ENCODE peak calls at places on chromosomes 12 and 14, in six cellular contexts. C, I, V, Z, D and R are unnamed samples.

GRCh38 chr14:54572316-54572715 is 5.4 kb downstream of the SAMD4A start:
- DNase-seq in C (peak), I (peak), V (no peak), Z (no peak), D (peak), R (no peak)

GRCh38 chr12:107320031-107320928 is 226.9 kb upstream of the CRY1 start:
- DNase-seq in C (peak), I (peak), V (peak), Z (peak), D (peak), R (peak)

GRCh38 chr12:116172224-116172849 is 105.2 kb downstream of the MED13L start:
- DNase-seq in C (no peak), I (peak), V (no peak), Z (no peak), D (no peak), R (peak)

GRCh38 chr12:132153501-132154340 is 9.5 kb downstream of the NOC4L start:
- DNase-seq in C (peak), I (peak), V (no peak), Z (peak), D (peak), R (peak)

GRCh38 chr14:87522575-87522974 is 470.4 kb downstream of the GALC start:
- DNase-seq in C (no peak), I (no peak), V (no peak), Z (no peak), D (no peak), R (no peak)

GRCh38 chr12:123109319-123109772 is 41.5 kb downstream of the PITPNM2 start:
- DNase-seq in C (no peak), I (no peak), V (no peak), Z (no peak), D (no peak), R (no peak)

GRCh38 chr14:104879983-104880565 is 15.0 kb downstream of the CEP170B start:
- DNase-seq in C (no peak), I (no peak), V (no peak), Z (no peak), D (no peak), R (no peak)

GRCh38 chr14:91873476-91874265 is 6.3 kb upstream of the TC2N start:
- DNase-seq in C (peak), I (no peak), V (no peak), Z (peak), D (no peak), R (no peak)

GRCh38 chr14:23361320-23361719 is 3.7 kb downstream of the EFS start:
- DNase-seq in C (no peak), I (peak), V (no peak), Z (peak), D (no peak), R (no peak)

GRCh38 chr12:27864521-27864920 is 84.5 kb upstream of the MANSC4 start:
- DNase-seq in C (peak), I (peak), V (no peak), Z (peak), D (no peak), R (no peak)

GRCh38 chr14:22319526-22320352 is 269.3 kb downstream of the DAD1 start:
- DNase-seq in C (peak), I (peak), V (no peak), Z (peak), D (peak), R (peak)

GRCh38 chr14:104240426-104241157 is 102.2 kb downstream of the KIF26A start:
- DNase-seq in C (no peak), I (no peak), V (no peak), Z (no peak), D (no peak), R (no peak)

GRCh38 chr12:2834581-2835491 is at the start of gene NRIP2:
- DNase-seq in C (no peak), I (peak), V (no peak), Z (peak), D (no peak), R (no peak)

GRCh38 chr14:87888136-87888999 is 104.6 kb downstream of the GALC start:
- DNase-seq in C (peak), I (peak), V (no peak), Z (no peak), D (peak), R (no peak)

GRCh38 chr12:112340983-112341840 is 41.0 kb downstream of the HECTD4 start:
- DNase-seq in C (peak), I (no peak), V (no peak), Z (no peak), D (no peak), R (no peak)

GRCh38 chr14:56061051-56061450 is 57.2 kb upstream of the PELI2 start:
- DNase-seq in C (no peak), I (no peak), V (no peak), Z (no peak), D (no peak), R (no peak)

GRCh38 chr12:89156324-89156723 is 196.0 kb downstream of the DUSP6 start:
- DNase-seq in C (no peak), I (peak), V (no peak), Z (peak), D (no peak), R (no peak)

GRCh38 chr14:106737025-106737424 is 1210.6 kb downstream of the TMEM121 start:
- DNase-seq in C (no peak), I (no peak), V (no peak), Z (no peak), D (no peak), R (no peak)

GRCh38 chr12:55938826-55939501 is 8.0 kb downstream of the DGKA start:
- DNase-seq in C (no peak), I (peak), V (no peak), Z (no peak), D (no peak), R (no peak)

GRCh38 chr12:114694436-114695304 is 10.7 kb upstream of the TBX3 start:
- DNase-seq in C (no peak), I (no peak), V (no peak), Z (no peak), D (no peak), R (no peak)
- TF ChIP-seq EZH2 in C (no peak), I (no peak), V (no peak), Z (no peak), D (no peak), R (no peak)

DNA sequence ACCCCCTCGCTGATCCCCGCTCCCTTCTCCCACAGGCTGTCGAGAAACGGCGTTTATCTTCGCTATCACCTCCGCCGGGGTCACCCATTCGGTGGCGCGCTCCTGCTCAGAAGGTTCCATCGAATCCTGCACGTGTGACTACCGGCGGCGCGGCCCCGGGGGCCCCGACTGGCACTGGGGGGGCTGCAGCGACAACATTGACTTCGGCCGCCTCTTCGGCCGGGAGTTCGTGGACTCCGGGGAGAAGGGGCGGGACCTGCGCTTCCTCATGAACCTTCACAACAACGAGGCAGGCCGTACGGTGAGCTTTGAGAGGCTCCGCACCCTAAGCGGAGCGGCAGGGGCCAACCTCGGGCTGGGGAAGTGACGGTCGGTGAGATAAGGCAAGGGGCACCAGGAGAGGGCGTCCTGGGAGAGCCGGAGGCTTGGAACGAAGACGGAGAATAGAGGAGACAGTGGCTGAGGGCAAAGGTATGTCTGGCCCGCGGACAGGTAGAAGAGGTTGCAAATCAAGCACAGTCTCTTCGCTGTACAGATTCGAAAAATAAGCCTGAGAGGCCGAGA is 2.3 kb downstream of the WNT1 start:
- DNase-seq in C (peak), I (no peak), V (no peak), Z (no peak), D (no peak), R (peak)
- TF ChIP-seq EZH2 in C (no peak), I (peak), V (no peak), Z (peak), D (no peak), R (no peak)

DNA sequence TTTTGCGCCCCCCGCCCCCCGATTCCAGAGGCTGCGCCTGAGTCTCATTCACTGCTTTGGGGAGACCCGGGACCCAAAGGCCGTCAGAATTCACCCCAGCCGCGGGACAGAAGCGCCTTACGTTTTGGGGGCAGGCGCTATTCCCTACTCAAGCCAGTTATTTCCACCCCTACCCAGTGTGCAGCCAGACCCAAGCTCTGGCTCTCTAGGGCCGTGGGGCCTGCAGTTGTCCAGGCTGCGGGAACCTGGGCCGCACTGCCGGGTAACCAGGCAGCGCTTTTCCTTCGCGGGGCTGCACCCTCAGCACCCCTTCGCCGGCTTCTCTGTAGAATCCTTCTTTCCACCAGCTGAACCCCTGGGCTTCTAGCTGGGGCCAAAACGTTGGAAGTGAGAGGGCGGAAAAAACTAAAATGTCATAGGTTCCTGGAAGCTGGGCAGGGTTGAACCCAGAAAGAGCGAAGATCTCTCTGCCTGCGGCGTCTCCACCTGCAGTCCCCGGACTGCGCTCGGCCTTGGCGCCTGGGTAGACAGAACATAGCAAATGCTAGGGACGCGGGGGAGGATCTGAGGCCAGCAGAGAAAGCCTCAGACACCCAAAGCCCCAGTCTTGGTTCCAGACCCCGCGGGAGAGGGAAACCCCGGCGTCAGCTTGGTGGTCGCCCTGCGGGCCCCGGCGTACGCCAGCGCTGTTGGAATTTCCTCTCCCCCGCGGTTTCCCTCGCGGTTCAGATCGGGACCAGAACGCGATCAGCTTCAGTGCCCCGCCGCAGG is 18.4 kb downstream of the TBX3 start:
- DNase-seq in C (peak), I (no peak), V (no peak), Z (no peak), D (no peak), R (no peak)
- TF ChIP-seq EZH2 in C (no peak), I (no peak), V (no peak), Z (no peak), D (no peak), R (no peak)

GRCh38 chr12:54129028-54129903 is 59.5 kb downstream of the SMUG1 start:
- DNase-seq in C (no peak), I (no peak), V (no peak), Z (no peak), D (no peak), R (no peak)
- TF ChIP-seq EZH2 in C (no peak), I (no peak), V (no peak), Z (no peak), D (no peak), R (no peak)

GRCh38 chr14:70810621-70811020 is 1.3 kb upstream of the MAP3K9 start:
- DNase-seq in C (no peak), I (no peak), V (no peak), Z (no peak), D (no peak), R (no peak)

GRCh38 chr14:70808402-70809237 is 693 bp downstream of the MAP3K9 start:
- DNase-seq in C (no peak), I (peak), V (no peak), Z (peak), D (no peak), R (peak)

GRCh38 chr14:70808023-70808401 is 1.3 kb downstream of the MAP3K9 start:
- DNase-seq in C (peak), I (no peak), V (no peak), Z (peak), D (peak), R (peak)

GRCh38 chr14:70811065-70811464 is 1.8 kb upstream of the MAP3K9 start:
- DNase-seq in C (peak), I (no peak), V (no peak), Z (no peak), D (no peak), R (no peak)

DNA sequence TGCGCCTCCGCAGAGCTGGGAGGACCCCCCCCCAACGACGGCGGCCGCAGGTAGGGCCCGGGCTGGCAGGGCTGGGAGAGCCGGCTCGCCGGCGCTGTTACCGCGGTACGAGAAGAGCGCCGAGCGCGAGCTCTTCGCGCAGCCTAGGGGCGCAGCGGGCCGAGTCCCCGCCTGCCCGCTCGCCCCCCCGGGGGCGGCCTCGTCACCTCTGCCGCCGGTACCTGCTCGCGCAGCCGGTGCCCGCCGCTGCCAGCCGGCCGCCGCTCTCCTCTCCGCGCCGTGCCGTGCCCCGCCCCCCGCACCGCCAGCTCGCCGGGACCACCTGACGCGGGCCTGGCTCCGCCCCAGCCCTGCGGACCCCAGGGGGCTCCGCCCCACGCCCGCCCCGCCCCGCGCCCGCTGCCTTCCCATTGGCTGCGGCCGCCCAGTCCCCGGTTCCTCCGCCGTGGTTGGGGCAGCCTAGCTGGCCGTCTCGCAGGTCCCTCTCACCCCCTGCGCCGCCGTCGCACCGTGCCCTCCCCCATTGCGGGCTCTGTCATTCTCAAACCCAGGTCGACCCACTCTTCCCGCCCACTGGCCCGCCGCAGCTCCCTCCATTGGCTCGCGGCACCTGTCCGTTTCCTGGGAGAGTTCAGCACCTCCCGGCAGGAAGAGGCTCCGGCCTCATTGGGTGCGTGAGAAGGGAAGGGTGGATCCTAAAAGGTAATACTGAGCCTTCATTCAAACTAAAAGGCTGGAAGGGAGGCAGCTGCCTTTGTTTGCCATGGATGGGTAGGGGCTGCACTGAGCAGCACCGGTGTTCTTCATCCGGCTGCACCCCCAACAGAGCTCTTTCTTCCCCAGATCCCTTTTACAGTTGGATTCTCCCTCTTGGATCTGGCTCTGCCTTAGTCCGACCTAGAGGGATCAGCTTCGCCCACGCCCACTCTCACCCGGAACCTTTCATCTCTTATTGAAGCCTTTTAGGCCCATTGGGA is at the start of gene MAP3K9:
- DNase-seq in C (peak), I (peak), V (peak), Z (peak), D (peak), R (peak)
- TF ChIP-seq EZH2 in C (no peak), I (no peak), V (no peak), Z (peak), D (no peak), R (no peak)

GRCh38 chr12:53973093-53974042 is at the start of gene HOXC11:
- DNase-seq in C (peak), I (peak), V (no peak), Z (no peak), D (no peak), R (peak)

GRCh38 chr12:53972152-53972702 is 699 bp upstream of the HOXC11 start:
- DNase-seq in C (peak), I (peak), V (no peak), Z (no peak), D (no peak), R (peak)

GRCh38 chr12:53971129-53971528 is 1.8 kb upstream of the HOXC11 start:
- DNase-seq in C (no peak), I (no peak), V (no peak), Z (no peak), D (no peak), R (no peak)

GRCh38 chr12:53971686-53972085 is 1.2 kb upstream of the HOXC11 start:
- DNase-seq in C (no peak), I (no peak), V (no peak), Z (no peak), D (no peak), R (no peak)

GRCh38 chr12:53972722-53973092 is 219 bp upstream of the HOXC11 start:
- DNase-seq in C (no peak), I (no peak), V (no peak), Z (no peak), D (no peak), R (no peak)
- TF ChIP-seq EZH2 in C (no peak), I (no peak), V (no peak), Z (no peak), D (no peak), R (no peak)

GRCh38 chr12:45050331-45050750 is 558 bp downstream of the DBX2 start:
- DNase-seq in C (no peak), I (no peak), V (no peak), Z (peak), D (no peak), R (no peak)

GRCh38 chr12:45051490-45052105 is 699 bp upstream of the DBX2 start:
- DNase-seq in C (peak), I (peak), V (no peak), Z (peak), D (no peak), R (no peak)

GRCh38 chr12:45050751-45051489 is at the start of gene DBX2:
- DNase-seq in C (no peak), I (peak), V (no peak), Z (peak), D (no peak), R (no peak)

DNA sequence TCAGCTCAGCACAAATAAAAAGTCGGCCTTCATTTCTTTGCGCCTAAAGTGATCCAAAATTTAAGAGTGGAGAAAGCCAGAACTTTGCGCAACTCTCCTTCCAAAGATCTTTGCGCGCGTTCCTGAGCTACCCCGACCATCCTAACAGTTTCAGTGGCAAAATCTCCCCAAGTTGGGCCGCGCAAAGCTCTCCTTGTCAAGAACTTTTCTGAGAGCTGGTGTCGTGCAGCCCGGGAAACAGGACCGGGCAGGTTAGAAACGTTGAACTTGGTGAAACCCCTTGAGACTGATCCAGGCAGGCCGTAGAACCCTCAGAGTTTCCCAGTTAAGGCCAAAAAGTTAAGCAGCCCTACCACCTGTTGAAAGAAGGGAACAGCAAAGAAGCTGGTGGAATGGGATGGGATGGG is 984 bp downstream of the DBX2 start:
- DNase-seq in C (no peak), I (peak), V (no peak), Z (peak), D (no peak), R (no peak)
- TF ChIP-seq EZH2 in C (no peak), I (no peak), V (peak), Z (no peak), D (no peak), R (no peak)

DNA sequence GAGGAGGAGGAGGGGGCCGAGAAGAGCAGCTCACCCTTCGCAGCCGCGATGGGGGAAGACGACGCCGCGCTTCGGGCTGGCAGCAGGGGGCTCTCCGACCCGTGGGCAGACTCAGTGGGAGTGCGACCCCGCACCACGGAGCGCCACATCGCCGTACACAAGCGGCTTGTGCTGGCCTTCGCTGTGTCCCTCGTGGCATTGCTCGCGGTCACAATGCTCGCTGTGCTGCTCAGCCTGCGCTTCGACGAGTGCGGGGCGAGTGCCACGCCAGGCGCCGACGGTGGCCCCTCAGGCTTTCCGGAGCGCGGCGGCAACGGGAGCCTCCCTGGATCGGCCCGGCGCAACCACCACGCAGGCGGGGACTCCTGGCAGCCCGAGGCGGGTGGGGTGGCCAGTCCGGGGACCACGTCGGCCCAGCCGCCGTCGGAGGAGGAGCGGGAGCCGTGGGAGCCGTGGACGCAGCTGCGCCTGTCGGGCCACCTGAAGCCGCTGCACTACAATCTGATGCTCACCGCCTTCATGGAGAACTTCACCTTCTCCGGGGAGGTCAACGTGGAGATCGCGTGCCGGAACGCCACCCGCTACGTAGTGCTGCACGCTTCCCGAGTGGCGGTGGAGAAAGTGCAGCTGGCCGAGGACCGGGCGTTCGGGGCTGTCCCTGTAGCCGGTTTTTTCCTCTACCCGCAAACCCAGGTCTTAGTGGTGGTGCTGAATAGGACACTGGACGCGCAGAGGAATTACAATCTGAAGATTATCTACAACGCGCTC is 745 bp downstream of the TRHDE start:
- DNase-seq in C (peak), I (peak), V (no peak), Z (peak), D (no peak), R (no peak)
- TF ChIP-seq EZH2 in C (no peak), I (peak), V (peak), Z (peak), D (no peak), R (no peak)